ENCODE peak calls at places on chromosomes 13 and 19, in six cellular contexts. One of them, this sample, is unnamed.

GRCh38 chr13:33172400-33172799 is 113.2 kb downstream of the STARD13 start:
- DNase-seq in Peyer's patch: no peak
- DNase-seq in psoas muscle: no peak
- DNase-seq in small intestine: no peak
- DNase-seq in GM23248: no peak
- DNase-seq in spleen: no peak
- DNase-seq in this sample: no peak

GRCh38 chr19:5148794-5149190 is 179.9 kb downstream of the KDM4B start:
- DNase-seq in psoas muscle: no peak
- DNase-seq in GM23248: peak; percentile 25
- DNase-seq in spleen: peak; percentile 70
- DNase-seq in Peyer's patch: peak; percentile 42
- DNase-seq in small intestine: no peak
- DNase-seq in this sample: no peak

GRCh38 chr19:11848200-11848593 is 329 bp upstream of the ZNF439 start:
- DNase-seq in GM23248: no peak
- DNase-seq in small intestine: no peak
- DNase-seq in Peyer's patch: no peak
- DNase-seq in spleen: peak; percentile 73
- DNase-seq in psoas muscle: no peak
- DNase-seq in this sample: no peak

GRCh38 chr19:35509861-35510625 is 3.4 kb downstream of the DMKN start:
- DNase-seq in Peyer's patch: peak; percentile 90
- DNase-seq in spleen: peak; percentile 93
- DNase-seq in psoas muscle: peak; percentile 67
- DNase-seq in GM23248: peak; percentile 64
- DNase-seq in small intestine: peak; percentile 66
- DNase-seq in this sample: peak; percentile 84

GRCh38 chr19:18167975-18168645 is 5.5 kb upstream of the IFI30 start:
- DNase-seq in Peyer's patch: peak; percentile 82
- DNase-seq in psoas muscle: no peak
- DNase-seq in small intestine: no peak
- DNase-seq in spleen: peak; percentile 89
- DNase-seq in GM23248: peak; percentile 62
- DNase-seq in this sample: peak; percentile 66

GRCh38 chr13:31894931-31895330 is 136.6 kb upstream of the FRY start:
- DNase-seq in spleen: no peak
- DNase-seq in Peyer's patch: no peak
- DNase-seq in GM23248: no peak
- DNase-seq in small intestine: no peak
- DNase-seq in psoas muscle: no peak
- DNase-seq in this sample: no peak

GRCh38 chr13:52195052-52195837 is 35.8 kb upstream of the NEK3 start:
- DNase-seq in spleen: peak; percentile 94
- DNase-seq in psoas muscle: peak; percentile 82
- DNase-seq in Peyer's patch: peak; percentile 90
- DNase-seq in GM23248: peak; percentile 75
- DNase-seq in small intestine: peak; percentile 62
- DNase-seq in this sample: peak; percentile 87

GRCh38 chr13:48707405-48707804 is 53.7 kb downstream of the CYSLTR2 start:
- DNase-seq in psoas muscle: no peak
- DNase-seq in Peyer's patch: no peak
- DNase-seq in GM23248: no peak
- DNase-seq in small intestine: no peak
- DNase-seq in spleen: no peak
- DNase-seq in this sample: no peak

GRCh38 chr13:100197591-100198365 is 108.9 kb downstream of the PCCA start:
- DNase-seq in spleen: no peak
- DNase-seq in Peyer's patch: no peak
- DNase-seq in psoas muscle: no peak
- DNase-seq in small intestine: peak; percentile 49
- DNase-seq in GM23248: no peak
- DNase-seq in this sample: peak; percentile 52

GRCh38 chr13:100392709-100393630 is 195.6 kb downstream of the GGACT start:
- DNase-seq in small intestine: peak; percentile 81
- DNase-seq in Peyer's patch: peak; percentile 88
- DNase-seq in GM23248: peak; percentile 99
- DNase-seq in psoas muscle: peak; percentile 75
- DNase-seq in spleen: no peak
- DNase-seq in this sample: peak; percentile 71

GRCh38 chr19:55241935-55242464 is 13.4 kb upstream of the TMEM86B start:
- DNase-seq in small intestine: no peak
- DNase-seq in Peyer's patch: no peak
- DNase-seq in psoas muscle: no peak
- DNase-seq in spleen: no peak
- DNase-seq in GM23248: no peak
- DNase-seq in this sample: no peak
- H3K36me3 ChIP-seq in small intestine: peaks cover 62% of the 10 kb centered on the region
- H3K36me3 ChIP-seq in Peyer's patch: no peaks in the 10 kb centered on the region
- H3K36me3 ChIP-seq in psoas muscle: peaks cover 97% of the 10 kb centered on the region
- H3K36me3 ChIP-seq in spleen: peaks cover 100% of the 10 kb centered on the region
- H3K36me3 ChIP-seq in GM23248: peaks cover 14% of the 10 kb centered on the region
- H3K36me3 ChIP-seq in this sample: peaks cover 11% of the 10 kb centered on the region

DNA sequence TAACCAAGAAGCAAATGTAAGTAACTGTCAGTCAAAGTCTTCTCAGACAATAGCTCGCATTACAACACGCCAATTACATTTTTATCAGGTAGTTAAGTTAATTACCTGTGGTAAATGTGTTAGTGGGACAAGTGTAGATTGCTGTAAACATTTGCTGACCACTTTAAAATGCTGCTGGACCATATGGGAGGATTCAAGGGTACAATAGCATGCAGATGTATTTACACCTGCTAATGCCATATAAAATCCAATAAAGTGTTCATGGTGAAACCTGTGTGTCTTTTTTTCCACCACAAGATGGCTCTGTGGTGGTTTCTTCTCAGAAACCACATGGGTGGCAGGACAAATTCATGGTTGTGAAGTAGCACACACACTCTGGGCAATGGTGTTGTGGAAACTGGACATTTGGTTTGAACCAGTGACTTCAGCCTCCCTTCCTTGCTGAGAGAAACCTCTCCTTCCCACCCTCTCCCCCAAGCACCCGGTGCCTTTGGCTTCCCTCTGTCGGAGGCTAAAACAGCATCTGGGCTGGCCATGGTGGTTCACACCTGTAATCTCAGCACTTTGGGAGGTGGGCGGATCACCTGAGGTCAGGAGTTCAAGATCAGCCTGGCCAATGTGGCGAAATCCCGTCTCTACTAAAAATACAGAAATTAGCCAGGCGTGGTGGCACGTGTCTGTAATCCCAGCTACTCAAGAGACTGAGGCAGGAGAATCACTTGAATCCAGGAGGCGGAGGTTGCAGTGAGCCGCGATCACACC is 18.1 kb upstream of the GTF3A start:
- DNase-seq in small intestine: peak; percentile 82
- DNase-seq in GM23248: peak; percentile 65
- DNase-seq in Peyer's patch: peak; percentile 55
- DNase-seq in psoas muscle: no peak
- DNase-seq in spleen: no peak
- DNase-seq in this sample: peak; percentile 67
- H3K4me1 ChIP-seq in small intestine: peaks cover 4% of the 10 kb centered on the region
- H3K4me1 ChIP-seq in GM23248: peaks cover 12% of the 10 kb centered on the region
- H3K4me1 ChIP-seq in Peyer's patch: peaks cover 4% of the 10 kb centered on the region
- H3K4me1 ChIP-seq in psoas muscle: no peaks in the 10 kb centered on the region
- H3K4me1 ChIP-seq in spleen: peaks cover under 1% of the 10 kb centered on the region
- H3K4me1 ChIP-seq in this sample: peaks cover 24% of the 10 kb centered on the region

DNA sequence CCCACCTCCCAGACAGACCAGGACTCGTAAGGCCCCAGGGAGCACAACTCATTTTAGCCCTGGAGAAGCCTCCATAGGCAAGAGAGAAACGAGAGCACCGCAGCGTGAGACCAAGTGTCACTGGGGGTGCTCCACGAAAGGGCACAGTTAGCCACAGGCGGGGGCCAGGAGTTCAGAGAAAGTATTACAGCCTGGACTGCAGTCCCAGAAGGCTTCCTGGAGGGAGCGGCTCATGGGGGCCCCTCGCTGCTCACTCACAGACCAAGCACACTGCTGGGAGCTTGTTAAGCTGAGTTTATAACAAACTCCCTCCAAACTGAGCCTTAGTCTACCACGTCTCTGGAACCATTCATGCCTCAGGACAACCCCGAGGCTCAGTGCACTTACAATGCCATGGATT is 16.5 kb downstream of the ANKRD27 start:
- DNase-seq in small intestine: no peak
- DNase-seq in psoas muscle: no peak
- DNase-seq in GM23248: no peak
- DNase-seq in spleen: no peak
- DNase-seq in Peyer's patch: no peak
- DNase-seq in this sample: no peak
- H3K36me3 ChIP-seq in small intestine: peaks cover 3% of the 10 kb centered on the region
- H3K36me3 ChIP-seq in psoas muscle: peaks cover 31% of the 10 kb centered on the region
- H3K36me3 ChIP-seq in GM23248: no peaks in the 10 kb centered on the region
- H3K36me3 ChIP-seq in spleen: peaks cover 57% of the 10 kb centered on the region
- H3K36me3 ChIP-seq in Peyer's patch: no peaks in the 10 kb centered on the region
- H3K36me3 ChIP-seq in this sample: no peaks in the 10 kb centered on the region

GRCh38 chr13:79765331-79765730 is 284.4 kb downstream of the NDFIP2 start:
- DNase-seq in Peyer's patch: no peak
- DNase-seq in GM23248: no peak
- DNase-seq in psoas muscle: no peak
- DNase-seq in spleen: no peak
- DNase-seq in small intestine: no peak
- DNase-seq in this sample: no peak
- H3K4me1 ChIP-seq in Peyer's patch: no peaks in the 10 kb centered on the region
- H3K4me1 ChIP-seq in GM23248: peaks cover 9% of the 10 kb centered on the region
- H3K4me1 ChIP-seq in psoas muscle: no peaks in the 10 kb centered on the region
- H3K4me1 ChIP-seq in spleen: no peaks in the 10 kb centered on the region
- H3K4me1 ChIP-seq in small intestine: no peaks in the 10 kb centered on the region
- H3K4me1 ChIP-seq in this sample: no peaks in the 10 kb centered on the region

GRCh38 chr19:38384209-38385027 is 3.4 kb downstream of the GGN start:
- DNase-seq in psoas muscle: no peak
- DNase-seq in GM23248: peak; percentile 49
- DNase-seq in spleen: no peak
- DNase-seq in small intestine: peak; percentile 33
- DNase-seq in Peyer's patch: no peak
- DNase-seq in this sample: no peak
- H3K36me3 ChIP-seq in psoas muscle: peaks cover 70% of the 10 kb centered on the region
- H3K36me3 ChIP-seq in GM23248: peaks cover 32% of the 10 kb centered on the region
- H3K36me3 ChIP-seq in spleen: peaks cover 70% of the 10 kb centered on the region
- H3K36me3 ChIP-seq in small intestine: peaks cover 22% of the 10 kb centered on the region
- H3K36me3 ChIP-seq in Peyer's patch: no peaks in the 10 kb centered on the region
- H3K36me3 ChIP-seq in this sample: peaks cover 3% of the 10 kb centered on the region

GRCh38 chr19:41799444-41800000 is 3.1 kb downstream of the CEACAM3 start:
- DNase-seq in spleen: no peak
- DNase-seq in psoas muscle: no peak
- DNase-seq in Peyer's patch: no peak
- DNase-seq in small intestine: no peak
- DNase-seq in GM23248: no peak
- DNase-seq in this sample: peak; percentile 29
- H3K4me1 ChIP-seq in spleen: peaks cover 15% of the 10 kb centered on the region
- H3K4me1 ChIP-seq in psoas muscle: no peaks in the 10 kb centered on the region
- H3K4me1 ChIP-seq in Peyer's patch: no peaks in the 10 kb centered on the region
- H3K4me1 ChIP-seq in small intestine: no peaks in the 10 kb centered on the region
- H3K4me1 ChIP-seq in GM23248: no peaks in the 10 kb centered on the region
- H3K4me1 ChIP-seq in this sample: peaks cover 4% of the 10 kb centered on the region

DNA sequence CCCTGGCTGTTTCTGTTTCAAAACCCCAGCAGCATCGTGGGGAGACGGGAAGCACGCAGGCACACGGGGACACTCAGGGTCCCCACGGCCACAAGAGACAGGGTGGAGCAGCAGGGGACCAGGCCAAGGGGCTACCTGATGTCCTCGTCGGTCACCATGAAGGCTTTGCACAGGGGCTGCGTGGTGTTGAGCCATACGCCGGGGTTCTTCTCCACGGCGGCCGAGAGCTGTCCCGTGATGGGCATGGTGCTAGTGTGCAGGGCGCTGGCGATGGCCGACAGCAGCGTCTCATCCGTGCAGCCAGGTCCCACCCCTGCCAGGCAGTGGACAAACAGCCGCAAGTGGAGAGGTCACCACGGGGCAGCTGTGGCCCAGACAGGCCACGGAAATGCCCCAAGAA is 11.7 kb downstream of the MBD3 start:
- DNase-seq in Peyer's patch: no peak
- DNase-seq in small intestine: no peak
- DNase-seq in GM23248: no peak
- DNase-seq in psoas muscle: no peak
- DNase-seq in spleen: no peak
- DNase-seq in this sample: no peak
- H3K36me3 ChIP-seq in Peyer's patch: no peaks in the 10 kb centered on the region
- H3K36me3 ChIP-seq in small intestine: peaks cover 6% of the 10 kb centered on the region
- H3K36me3 ChIP-seq in GM23248: peaks cover 5% of the 10 kb centered on the region
- H3K36me3 ChIP-seq in psoas muscle: peaks cover 90% of the 10 kb centered on the region
- H3K36me3 ChIP-seq in spleen: peaks cover 100% of the 10 kb centered on the region
- H3K36me3 ChIP-seq in this sample: no peaks in the 10 kb centered on the region

This sample was measured in mucosa of descending colon.